ENCODE peak calls at places on chromosomes 1 and 21, in nine cellular contexts. O is upper lobe of right lung; M is HS-5; L is CD8-positive, alpha-beta T cell; B is HT1080; A is Caki2; G is A673; H is stimulated activated CD8-positive, alpha-beta memory T cell treated with anti-CD3 and anti-CD28 coated beads, Interleukin-2, amount 100 ng/mL, for 48 hours; T is DND-41. Q is an unnamed sample.

GRCh38 chr1:53043271-53043670 is 18.7 kb upstream of the PODN start:
- DNase-seq in M (peak), A (no peak), T (no peak), O (no peak), B (no peak), G (no peak), L (no peak), H (no peak), Q (no peak)

GRCh38 chr1:19717467-19717866 is 52.8 kb downstream of the HTR6 start:
- DNase-seq in B (no peak), O (no peak), G (no peak), H (no peak), M (no peak), A (no peak), L (no peak), T (no peak), Q (no peak)

GRCh38 chr21:33355355-33355754 is 30.6 kb downstream of the IFNAR1 start:
- DNase-seq in A (no peak), L (no peak), O (no peak), B (no peak), M (no peak), G (no peak), T (no peak), H (no peak), Q (no peak)

GRCh38 chr1:19644761-19645543 is 841 bp downstream of the NBL1 start:
- DNase-seq in L (peak), T (no peak), G (peak), M (no peak), O (no peak), H (no peak), A (peak), B (no peak), Q (peak)

GRCh38 chr1:184276416-184276815 is 110.4 kb upstream of the C1orf21 start:
- DNase-seq in A (no peak), M (peak), G (no peak), L (no peak), O (no peak), H (no peak), T (no peak), B (no peak), Q (no peak)

GRCh38 chr21:45596704-45597318 is 46.7 kb upstream of the PCBP3 start:
- DNase-seq in T (peak), B (peak), A (peak), G (peak), M (no peak), O (peak), H (peak), L (peak), Q (peak)

GRCh38 chr1:158496379-158496778 is 24.4 kb downstream of the OR10R2 start:
- DNase-seq in O (no peak), M (no peak), L (no peak), H (no peak), G (peak), A (peak), B (peak), T (peak), Q (peak)

GRCh38 chr1:226958300-226958699 is 18.2 kb downstream of the COQ8A start:
- DNase-seq in G (no peak), T (no peak), A (no peak), L (no peak), H (no peak), B (no peak), O (no peak), M (no peak), Q (no peak)

GRCh38 chr1:191174298-191174697 is 696.6 kb upstream of the BRINP3 start:
- DNase-seq in M (no peak), B (peak), G (no peak), T (peak), L (no peak), H (no peak), O (no peak), A (no peak), Q (no peak)

GRCh38 chr1:244361764-244362473 is 89.8 kb downstream of the ADSS2 start:
- DNase-seq in H (no peak), G (no peak), O (no peak), T (no peak), M (no peak), L (no peak), B (no peak), A (peak), Q (peak)

GRCh38 chr1:220300442-220301121 is 28.3 kb upstream of the RAB3GAP2 start:
- DNase-seq in G (peak), M (peak), A (peak), T (no peak), H (no peak), O (peak), L (no peak), B (peak), Q (peak)

GRCh38 chr1:213972141-213972540 is 15.6 kb upstream of the PROX1 start:
- DNase-seq in O (no peak), T (no peak), L (no peak), M (no peak), B (no peak), H (no peak), A (no peak), G (no peak), Q (no peak)

GRCh38 chr1:202623075-202623474 is 87.2 kb downstream of the SYT2 start:
- DNase-seq in M (no peak), A (no peak), T (no peak), O (no peak), H (no peak), L (no peak), B (peak), G (peak), Q (peak)

GRCh38 chr1:202145325-202146140 is 996 bp upstream of the ARL8A start:
- DNase-seq in G (no peak), M (no peak), L (no peak), B (no peak), H (no peak), O (no peak), A (no peak), T (peak), Q (no peak)

GRCh38 chr1:52423771-52424170 is 19.4 kb downstream of the PRPF38A start:
- DNase-seq in L (peak), B (no peak), T (peak), M (no peak), O (no peak), A (no peak), G (peak), H (peak), Q (no peak)

GRCh38 chr1:154978360-154978759 is 3.9 kb downstream of the CKS1B start:
- DNase-seq in T (no peak), G (no peak), A (no peak), L (no peak), B (no peak), O (no peak), M (no peak), H (no peak), Q (no peak)

GRCh38 chr1:85282424-85282823 is 6.0 kb upstream of the BCL10 start:
- DNase-seq in H (no peak), A (no peak), B (no peak), L (no peak), O (no peak), M (no peak), T (no peak), G (no peak), Q (no peak)

GRCh38 chr21:40714516-40714915 is 132.4 kb downstream of the DSCAM start:
- DNase-seq in L (no peak), G (no peak), B (no peak), M (no peak), A (no peak), H (no peak), O (no peak), T (no peak), Q (no peak)

GRCh38 chr1:218369688-218370511 is 24.8 kb downstream of the TGFB2 start:
- DNase-seq in L (no peak), M (no peak), H (no peak), A (no peak), G (no peak), T (no peak), B (peak), O (no peak), Q (peak)

GRCh38 chr1:200971428-200971903 is 52.0 kb downstream of the KIF21B start:
- DNase-seq in M (no peak), O (no peak), B (no peak), H (no peak), T (no peak), G (no peak), L (no peak), A (no peak), Q (no peak)

GRCh38 chr1:203270448-203270847 is 34.9 kb upstream of the BTG2 start:
- DNase-seq in H (no peak), M (no peak), G (no peak), T (no peak), O (no peak), A (no peak), L (no peak), B (no peak), Q (no peak)

GRCh38 chr1:16968372-16968771 is 12.0 kb downstream of the MFAP2 start:
- DNase-seq in A (no peak), M (no peak), H (no peak), L (no peak), O (no peak), B (no peak), T (no peak), G (no peak), Q (no peak)

GRCh38 chr1:168379110-168379860 is 98.6 kb downstream of the TBX19 start:
- DNase-seq in B (peak), A (no peak), O (no peak), H (no peak), L (no peak), M (peak), T (no peak), G (no peak), Q (no peak)

GRCh38 chr1:15305366-15305765 is 58.3 kb downstream of the FHAD1 start:
- DNase-seq in A (no peak), H (no peak), O (no peak), G (no peak), M (no peak), T (no peak), L (no peak), B (peak), Q (peak)